ENCODE peak calls at places on chromosomes 7 and 10, in ten cellular contexts. One of them, this sample, is unnamed.
A peak's percentile ranks its signal among the peaks of the same experiment; 100 is the strongest.

GRCh38 chr10:44384601-44385422 is at the start of gene CXCL12:
- DNase-seq in tibial artery: peak; percentile 65
- DNase-seq in GM23338: peak; percentile 79
- DNase-seq in lower lobe of right lung: no peak
- DNase-seq in uterus: peak; percentile 51
- DNase-seq in PC-9: no peak
- DNase-seq in HL-60: no peak
- DNase-seq in naive thymus-derived CD4-positive, alpha-beta T cell: peak; percentile 19
- DNase-seq in MM.1S: no peak
- DNase-seq in A549: no peak
- DNase-seq in this sample: no peak

GRCh38 chr10:44697096-44697495 is 214.0 kb upstream of the TMEM72 start:
- DNase-seq in tibial artery: no peak
- DNase-seq in GM23338: no peak
- DNase-seq in lower lobe of right lung: no peak
- DNase-seq in uterus: no peak
- DNase-seq in PC-9: no peak
- DNase-seq in HL-60: no peak
- DNase-seq in naive thymus-derived CD4-positive, alpha-beta T cell: no peak
- DNase-seq in MM.1S: no peak
- DNase-seq in A549: no peak
- DNase-seq in this sample: no peak

GRCh38 chr7:157412021-157412443 is 75.2 kb downstream of the DNAJB6 start:
- DNase-seq in tibial artery: no peak
- DNase-seq in GM23338: no peak
- DNase-seq in lower lobe of right lung: peak; percentile 17
- DNase-seq in uterus: no peak
- DNase-seq in PC-9: no peak
- DNase-seq in HL-60: no peak
- DNase-seq in naive thymus-derived CD4-positive, alpha-beta T cell: peak; percentile 42
- DNase-seq in MM.1S: no peak
- DNase-seq in A549: no peak
- DNase-seq in this sample: peak; percentile 40

GRCh38 chr7:117036836-117037235 is 83.5 kb downstream of the ST7 start:
- DNase-seq in tibial artery: no peak
- DNase-seq in GM23338: peak; percentile 17
- DNase-seq in lower lobe of right lung: no peak
- DNase-seq in uterus: no peak
- DNase-seq in PC-9: no peak
- DNase-seq in HL-60: no peak
- DNase-seq in naive thymus-derived CD4-positive, alpha-beta T cell: no peak
- DNase-seq in MM.1S: no peak
- DNase-seq in A549: no peak
- DNase-seq in this sample: no peak

GRCh38 chr7:140390034-140390433 is 8.3 kb downstream of the SLC37A3 start:
- DNase-seq in tibial artery: no peak
- DNase-seq in GM23338: no peak
- DNase-seq in lower lobe of right lung: no peak
- DNase-seq in uterus: no peak
- DNase-seq in PC-9: no peak
- DNase-seq in HL-60: no peak
- DNase-seq in naive thymus-derived CD4-positive, alpha-beta T cell: no peak
- DNase-seq in MM.1S: no peak
- DNase-seq in A549: no peak
- DNase-seq in this sample: no peak

GRCh38 chr10:117476716-117477115 is 65.8 kb upstream of the EMX2 start:
- DNase-seq in tibial artery: no peak
- DNase-seq in GM23338: no peak
- DNase-seq in lower lobe of right lung: no peak
- DNase-seq in uterus: no peak
- DNase-seq in PC-9: no peak
- DNase-seq in HL-60: no peak
- DNase-seq in naive thymus-derived CD4-positive, alpha-beta T cell: no peak
- DNase-seq in MM.1S: no peak
- DNase-seq in A549: no peak
- DNase-seq in this sample: no peak

GRCh38 chr7:130356121-130356759 is 11.6 kb downstream of the CPA5 start:
- DNase-seq in tibial artery: no peak
- DNase-seq in GM23338: peak; percentile 88
- DNase-seq in lower lobe of right lung: no peak
- DNase-seq in uterus: peak; percentile 67
- DNase-seq in PC-9: peak; percentile 93
- DNase-seq in HL-60: no peak
- DNase-seq in naive thymus-derived CD4-positive, alpha-beta T cell: no peak
- DNase-seq in MM.1S: no peak
- DNase-seq in A549: peak; percentile 51
- DNase-seq in this sample: peak; percentile 80

GRCh38 chr7:44067064-44067951 is 1.9 kb upstream of the PGAM2 start:
- DNase-seq in tibial artery: peak; percentile 60
- DNase-seq in GM23338: no peak
- DNase-seq in lower lobe of right lung: peak; percentile 41
- DNase-seq in uterus: no peak
- DNase-seq in PC-9: no peak
- DNase-seq in HL-60: no peak
- DNase-seq in naive thymus-derived CD4-positive, alpha-beta T cell: no peak
- DNase-seq in MM.1S: no peak
- DNase-seq in A549: no peak
- DNase-seq in this sample: no peak

GRCh38 chr7:50309736-50310135 is 5.2 kb downstream of the IKZF1 start:
- DNase-seq in tibial artery: no peak
- DNase-seq in GM23338: no peak
- DNase-seq in lower lobe of right lung: no peak
- DNase-seq in uterus: no peak
- DNase-seq in PC-9: no peak
- DNase-seq in HL-60: no peak
- DNase-seq in naive thymus-derived CD4-positive, alpha-beta T cell: no peak
- DNase-seq in MM.1S: no peak
- DNase-seq in A549: no peak
- DNase-seq in this sample: no peak

GRCh38 chr7:140326116-140326928 is 72.0 kb downstream of the SLC37A3 start:
- DNase-seq in tibial artery: peak; percentile 82
- DNase-seq in GM23338: peak; percentile 72
- DNase-seq in lower lobe of right lung: peak; percentile 67
- DNase-seq in uterus: peak; percentile 70
- DNase-seq in PC-9: peak; percentile 67
- DNase-seq in HL-60: no peak
- DNase-seq in naive thymus-derived CD4-positive, alpha-beta T cell: peak; percentile 43
- DNase-seq in MM.1S: peak; percentile 70
- DNase-seq in A549: peak; percentile 79
- DNase-seq in this sample: peak; percentile 2

GRCh38 chr7:55365103-55365679 is at the start of gene LANCL2:
- DNase-seq in tibial artery: no peak
- DNase-seq in GM23338: peak; percentile 72
- DNase-seq in lower lobe of right lung: peak; percentile 72
- DNase-seq in uterus: peak; percentile 41
- DNase-seq in PC-9: no peak
- DNase-seq in HL-60: no peak
- DNase-seq in naive thymus-derived CD4-positive, alpha-beta T cell: no peak
- DNase-seq in MM.1S: no peak
- DNase-seq in A549: peak; percentile 31
- DNase-seq in this sample: no peak

GRCh38 chr10:4083509-4084003 is 298.5 kb upstream of the KLF6 start:
- DNase-seq in tibial artery: no peak
- DNase-seq in GM23338: peak; percentile 4
- DNase-seq in lower lobe of right lung: no peak
- DNase-seq in uterus: peak; percentile 69
- DNase-seq in PC-9: no peak
- DNase-seq in HL-60: no peak
- DNase-seq in naive thymus-derived CD4-positive, alpha-beta T cell: no peak
- DNase-seq in MM.1S: no peak
- DNase-seq in A549: no peak
- DNase-seq in this sample: no peak

GRCh38 chr7:99143522-99143852 is 421 bp downstream of the SMURF1 start:
- DNase-seq in tibial artery: no peak
- DNase-seq in GM23338: no peak
- DNase-seq in lower lobe of right lung: no peak
- DNase-seq in uterus: no peak
- DNase-seq in PC-9: no peak
- DNase-seq in HL-60: no peak
- DNase-seq in naive thymus-derived CD4-positive, alpha-beta T cell: no peak
- DNase-seq in MM.1S: no peak
- DNase-seq in A549: no peak
- DNase-seq in this sample: no peak

GRCh38 chr10:26780106-26780792 is 80.5 kb downstream of the ABI1 start:
- DNase-seq in tibial artery: no peak
- DNase-seq in GM23338: no peak
- DNase-seq in lower lobe of right lung: no peak
- DNase-seq in uterus: no peak
- DNase-seq in PC-9: no peak
- DNase-seq in HL-60: no peak
- DNase-seq in naive thymus-derived CD4-positive, alpha-beta T cell: no peak
- DNase-seq in MM.1S: no peak
- DNase-seq in A549: no peak
- DNase-seq in this sample: no peak

GRCh38 chr7:80593869-80594587 is 44.4 kb upstream of the CD36 start:
- DNase-seq in tibial artery: no peak
- DNase-seq in GM23338: no peak
- DNase-seq in lower lobe of right lung: peak; percentile 70
- DNase-seq in uterus: no peak
- DNase-seq in PC-9: no peak
- DNase-seq in HL-60: no peak
- DNase-seq in naive thymus-derived CD4-positive, alpha-beta T cell: no peak
- DNase-seq in MM.1S: no peak
- DNase-seq in A549: no peak
- DNase-seq in this sample: no peak

GRCh38 chr10:51918451-51918850 is 219.1 kb upstream of the CSTF2T start:
- DNase-seq in tibial artery: no peak
- DNase-seq in GM23338: no peak
- DNase-seq in lower lobe of right lung: no peak
- DNase-seq in uterus: no peak
- DNase-seq in PC-9: no peak
- DNase-seq in HL-60: no peak
- DNase-seq in naive thymus-derived CD4-positive, alpha-beta T cell: no peak
- DNase-seq in MM.1S: no peak
- DNase-seq in A549: no peak
- DNase-seq in this sample: no peak

GRCh38 chr10:51918921-51919325 is 219.5 kb upstream of the CSTF2T start:
- DNase-seq in tibial artery: no peak
- DNase-seq in GM23338: no peak
- DNase-seq in lower lobe of right lung: no peak
- DNase-seq in uterus: no peak
- DNase-seq in PC-9: no peak
- DNase-seq in HL-60: no peak
- DNase-seq in naive thymus-derived CD4-positive, alpha-beta T cell: no peak
- DNase-seq in MM.1S: no peak
- DNase-seq in A549: no peak
- DNase-seq in this sample: no peak

GRCh38 chr10:51911721-51912120 is 212.3 kb upstream of the CSTF2T start:
- DNase-seq in tibial artery: no peak
- DNase-seq in GM23338: no peak
- DNase-seq in lower lobe of right lung: no peak
- DNase-seq in uterus: no peak
- DNase-seq in PC-9: no peak
- DNase-seq in HL-60: no peak
- DNase-seq in naive thymus-derived CD4-positive, alpha-beta T cell: no peak
- DNase-seq in MM.1S: no peak
- DNase-seq in A549: no peak
- DNase-seq in this sample: no peak

GRCh38 chr10:51910596-51910995 is 211.2 kb upstream of the CSTF2T start:
- DNase-seq in tibial artery: no peak
- DNase-seq in GM23338: peak; percentile 47
- DNase-seq in lower lobe of right lung: no peak
- DNase-seq in uterus: no peak
- DNase-seq in PC-9: no peak
- DNase-seq in HL-60: no peak
- DNase-seq in naive thymus-derived CD4-positive, alpha-beta T cell: no peak
- DNase-seq in MM.1S: no peak
- DNase-seq in A549: no peak
- DNase-seq in this sample: no peak

DNA sequence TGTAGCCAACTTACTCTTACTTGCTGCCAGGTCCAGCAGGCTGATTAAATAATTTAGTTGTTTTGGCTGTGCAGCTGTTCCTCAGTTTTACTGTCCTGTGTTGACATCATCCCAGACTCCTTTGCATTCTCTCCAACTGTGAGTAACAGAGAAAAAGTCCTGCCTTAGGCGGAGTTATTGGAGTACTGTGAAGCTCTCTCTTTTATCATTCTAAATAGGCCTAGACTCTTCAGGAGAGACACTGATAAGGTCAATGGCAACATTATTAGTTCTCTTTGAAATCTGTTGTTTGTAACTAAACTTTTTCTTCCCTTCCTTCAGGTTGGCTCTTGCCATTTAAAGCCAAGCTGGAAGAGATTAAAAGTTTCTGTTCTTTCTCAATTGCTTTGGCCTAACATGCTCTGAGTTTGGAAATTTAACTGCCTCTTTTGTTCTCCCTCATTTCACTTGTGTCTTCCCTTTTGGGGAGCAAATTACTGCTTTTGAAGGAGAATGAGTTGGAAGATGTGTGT is 215.7 kb upstream of the CSTF2T start:
- DNase-seq in tibial artery: no peak
- DNase-seq in GM23338: peak; percentile 63
- DNase-seq in lower lobe of right lung: no peak
- DNase-seq in uterus: no peak
- DNase-seq in PC-9: no peak
- DNase-seq in HL-60: no peak
- DNase-seq in naive thymus-derived CD4-positive, alpha-beta T cell: no peak
- DNase-seq in MM.1S: no peak
- DNase-seq in A549: no peak
- DNase-seq in this sample: no peak
- H3K27ac ChIP-seq in tibial artery: no peak overlapping the region
- H3K27ac ChIP-seq in GM23338: peak overlapping the region; percentile 83
- H3K27ac ChIP-seq in lower lobe of right lung: no peak overlapping the region
- H3K27ac ChIP-seq in uterus: peak overlapping the region; percentile 59
- H3K27ac ChIP-seq in PC-9: no peak overlapping the region
- H3K27ac ChIP-seq in HL-60: no peak overlapping the region
- H3K27ac ChIP-seq in naive thymus-derived CD4-positive, alpha-beta T cell: no peak overlapping the region
- H3K27ac ChIP-seq in MM.1S: no peak overlapping the region
- H3K27ac ChIP-seq in A549: no peak overlapping the region
- H3K27ac ChIP-seq in this sample: no peak overlapping the region

GRCh38 chr7:34011017-34011680 is 105.8 kb downstream of the BMPER start:
- DNase-seq in tibial artery: no peak
- DNase-seq in GM23338: no peak
- DNase-seq in lower lobe of right lung: no peak
- DNase-seq in uterus: no peak
- DNase-seq in PC-9: no peak
- DNase-seq in HL-60: no peak
- DNase-seq in naive thymus-derived CD4-positive, alpha-beta T cell: no peak
- DNase-seq in MM.1S: no peak
- DNase-seq in A549: no peak
- DNase-seq in this sample: no peak
- H3K27ac ChIP-seq in tibial artery: no peak overlapping the region
- H3K27ac ChIP-seq in GM23338: no peak overlapping the region
- H3K27ac ChIP-seq in lower lobe of right lung: no peak overlapping the region
- H3K27ac ChIP-seq in uterus: no peak overlapping the region
- H3K27ac ChIP-seq in PC-9: no peak overlapping the region
- H3K27ac ChIP-seq in HL-60: no peak overlapping the region
- H3K27ac ChIP-seq in naive thymus-derived CD4-positive, alpha-beta T cell: no peak overlapping the region
- H3K27ac ChIP-seq in MM.1S: no peak overlapping the region
- H3K27ac ChIP-seq in A549: peak overlapping the region; percentile 24
- H3K27ac ChIP-seq in this sample: no peak overlapping the region

GRCh38 chr7:46725136-46725535 is 804.1 kb upstream of the IGFBP3 start:
- DNase-seq in tibial artery: no peak
- DNase-seq in GM23338: no peak
- DNase-seq in lower lobe of right lung: no peak
- DNase-seq in uterus: no peak
- DNase-seq in PC-9: no peak
- DNase-seq in HL-60: no peak
- DNase-seq in naive thymus-derived CD4-positive, alpha-beta T cell: no peak
- DNase-seq in MM.1S: no peak
- DNase-seq in A549: no peak
- DNase-seq in this sample: no peak
- H3K27ac ChIP-seq in tibial artery: no peak overlapping the region
- H3K27ac ChIP-seq in GM23338: no peak overlapping the region
- H3K27ac ChIP-seq in lower lobe of right lung: no peak overlapping the region
- H3K27ac ChIP-seq in uterus: no peak overlapping the region
- H3K27ac ChIP-seq in PC-9: no peak overlapping the region
- H3K27ac ChIP-seq in HL-60: no peak overlapping the region
- H3K27ac ChIP-seq in naive thymus-derived CD4-positive, alpha-beta T cell: no peak overlapping the region
- H3K27ac ChIP-seq in MM.1S: no peak overlapping the region
- H3K27ac ChIP-seq in A549: no peak overlapping the region
- H3K27ac ChIP-seq in this sample: no peak overlapping the region

GRCh38 chr10:13608246-13608853 is 21.6 kb downstream of the PRPF18 start:
- DNase-seq in tibial artery: no peak
- DNase-seq in GM23338: peak; percentile 56
- DNase-seq in lower lobe of right lung: no peak
- DNase-seq in uterus: no peak
- DNase-seq in PC-9: peak; percentile 29
- DNase-seq in HL-60: no peak
- DNase-seq in naive thymus-derived CD4-positive, alpha-beta T cell: no peak
- DNase-seq in MM.1S: no peak
- DNase-seq in A549: no peak
- DNase-seq in this sample: no peak
- H3K27ac ChIP-seq in tibial artery: no peak overlapping the region
- H3K27ac ChIP-seq in GM23338: peak overlapping the region; percentile 57
- H3K27ac ChIP-seq in lower lobe of right lung: no peak overlapping the region
- H3K27ac ChIP-seq in uterus: no peak overlapping the region
- H3K27ac ChIP-seq in PC-9: no peak overlapping the region
- H3K27ac ChIP-seq in HL-60: no peak overlapping the region
- H3K27ac ChIP-seq in naive thymus-derived CD4-positive, alpha-beta T cell: no peak overlapping the region
- H3K27ac ChIP-seq in MM.1S: no peak overlapping the region
- H3K27ac ChIP-seq in A549: no peak overlapping the region
- H3K27ac ChIP-seq in this sample: no peak overlapping the region

This sample was measured in epithelial cell of prostate.